ENCODE peak calls at places on chromosomes 4 and X, in nine cellular contexts. N is adrenal gland, H is AG09319, Q is H9, X is cardiac fibroblast, Y is body of pancreas, U is left lung, A is Calu3, C is BE2C. D is an unnamed sample.

GRCh38 chr4:132956951-132957350 is 192.1 kb upstream of the PCDH10 start:
- DNase-seq in N (no peak), H (no peak), Q (no peak), X (no peak), Y (no peak), U (no peak), A (no peak), C (no peak), D (no peak)

GRCh38 chr4:81314897-81315470 is 100.0 kb upstream of the PRKG2 start:
- DNase-seq in N (no peak), H (no peak), Q (no peak), X (peak; percentile 38), Y (no peak), U (no peak), A (no peak), C (no peak), D (no peak)

GRCh38 chrX:25112156-25112555 is 96.4 kb upstream of the ARX start:
- DNase-seq in N (no peak), H (no peak), Q (peak; percentile 35), X (no peak), Y (no peak), U (no peak), A (no peak), C (no peak), D (no peak)

GRCh38 chr4:128600996-128601857 is 208.3 kb upstream of the JADE1 start:
- DNase-seq in N (peak; percentile 92), H (peak; percentile 74), Q (no peak), X (peak; percentile 99), Y (peak; percentile 91), U (peak; percentile 57), A (peak; percentile 61), C (peak; percentile 89), D (no peak)

GRCh38 chrX:101803451-101803850 is 128.4 kb downstream of the ZMAT1 start:
- DNase-seq in N (no peak), H (no peak), Q (no peak), X (peak; percentile 26), Y (no peak), U (no peak), A (no peak), C (no peak), D (no peak)

GRCh38 chr4:108804648-108805273 is 41.9 kb upstream of the ETNPPL start:
- DNase-seq in N (no peak), H (no peak), Q (no peak), X (no peak), Y (no peak), U (no peak), A (no peak), C (no peak), D (no peak)

GRCh38 chrX:7108995-7109634 is 38.4 kb upstream of the STS start:
- DNase-seq in N (no peak), H (no peak), Q (no peak), X (peak; percentile 32), Y (no peak), U (no peak), A (no peak), C (no peak), D (peak; percentile 15)

GRCh38 chr4:56386091-56386490 is 1.2 kb downstream of the AASDH start:
- DNase-seq in N (no peak), H (no peak), Q (no peak), X (no peak), Y (no peak), U (no peak), A (no peak), C (no peak), D (no peak)

GRCh38 chr4:143359794-143360193 is 23.1 kb downstream of the GAB1 start:
- DNase-seq in N (no peak), H (no peak), Q (no peak), X (no peak), Y (no peak), U (no peak), A (no peak), C (no peak), D (no peak)

GRCh38 chrX:124829930-124830329 is 483.6 kb downstream of the SH2D1A start:
- DNase-seq in N (no peak), H (no peak), Q (no peak), X (no peak), Y (no peak), U (no peak), A (no peak), C (no peak), D (no peak)

GRCh38 chr4:146095091-146095690 is 80.3 kb upstream of the LSM6 start:
- DNase-seq in N (peak; percentile 42), H (peak; percentile 25), Q (no peak), X (peak; percentile 84), Y (peak; percentile 30), U (no peak), A (peak; percentile 41), C (peak; percentile 59), D (peak; percentile 47)

GRCh38 chr4:40255722-40256281 is 59.0 kb downstream of the RHOH start:
- DNase-seq in N (no peak), H (peak; percentile 83), Q (no peak), X (peak; percentile 98), Y (no peak), U (no peak), A (peak; percentile 15), C (no peak), D (no peak)

DNA sequence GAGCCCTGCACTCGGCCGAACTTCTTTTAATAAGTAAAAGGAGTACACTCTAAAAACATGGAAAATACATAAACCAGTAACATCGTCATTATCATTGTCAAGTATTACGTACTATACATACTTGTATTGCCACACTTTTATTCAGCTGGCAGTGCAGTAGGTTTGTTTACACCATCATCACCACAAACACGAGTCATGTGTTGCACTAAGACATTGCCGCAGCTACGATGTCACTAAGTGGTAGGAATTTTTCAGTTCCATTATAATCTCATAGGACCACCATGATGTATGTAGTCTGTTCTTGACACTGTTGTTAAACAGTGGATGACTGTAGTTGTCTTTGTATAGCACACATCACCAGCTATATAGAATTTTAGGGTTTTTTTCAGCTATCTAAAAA is 48.0 kb upstream of the TMEM131L start:
- DNase-seq in N (no peak), H (no peak), Q (no peak), X (peak; percentile 38), Y (no peak), U (no peak), A (no peak), C (no peak), D (no peak)
- TF ChIP-seq CTCF in N (no peak), H (no peak), Q (no peak), X (no peak), Y (no peak), U (no peak), A (no peak), C (no peak), D (no peak)

GRCh38 chr4:6887591-6888371 is 21.8 kb upstream of the TBC1D14 start:
- DNase-seq in N (peak; percentile 60), H (no peak), Q (no peak), X (peak; percentile 59), Y (peak; percentile 43), U (no peak), A (no peak), C (no peak), D (no peak)

GRCh38 chr4:6888506-6889071 is 21.0 kb upstream of the TBC1D14 start:
- DNase-seq in N (no peak), H (no peak), Q (no peak), X (no peak), Y (no peak), U (no peak), A (no peak), C (no peak), D (no peak)

GRCh38 chr4:6884341-6884870 is 25.2 kb upstream of the TBC1D14 start:
- DNase-seq in N (no peak), H (no peak), Q (no peak), X (no peak), Y (no peak), U (no peak), A (no peak), C (no peak), D (peak; percentile 46)

GRCh38 chr4:6886886-6887285 is 22.7 kb upstream of the TBC1D14 start:
- DNase-seq in N (peak; percentile 82), H (no peak), Q (no peak), X (no peak), Y (no peak), U (no peak), A (no peak), C (no peak), D (no peak)

GRCh38 chr4:6885953-6886557 is 23.6 kb upstream of the TBC1D14 start:
- DNase-seq in N (peak; percentile 77), H (no peak), Q (no peak), X (peak; percentile 65), Y (peak; percentile 86), U (peak; percentile 75), A (peak; percentile 60), C (no peak), D (no peak)
- TF ChIP-seq CTCF in N (no peak), H (peak; percentile 25), Q (peak; percentile 37), X (peak; percentile 22), Y (peak; percentile 42), U (no peak), A (no peak), C (peak; percentile 21), D (no peak)

DNA sequence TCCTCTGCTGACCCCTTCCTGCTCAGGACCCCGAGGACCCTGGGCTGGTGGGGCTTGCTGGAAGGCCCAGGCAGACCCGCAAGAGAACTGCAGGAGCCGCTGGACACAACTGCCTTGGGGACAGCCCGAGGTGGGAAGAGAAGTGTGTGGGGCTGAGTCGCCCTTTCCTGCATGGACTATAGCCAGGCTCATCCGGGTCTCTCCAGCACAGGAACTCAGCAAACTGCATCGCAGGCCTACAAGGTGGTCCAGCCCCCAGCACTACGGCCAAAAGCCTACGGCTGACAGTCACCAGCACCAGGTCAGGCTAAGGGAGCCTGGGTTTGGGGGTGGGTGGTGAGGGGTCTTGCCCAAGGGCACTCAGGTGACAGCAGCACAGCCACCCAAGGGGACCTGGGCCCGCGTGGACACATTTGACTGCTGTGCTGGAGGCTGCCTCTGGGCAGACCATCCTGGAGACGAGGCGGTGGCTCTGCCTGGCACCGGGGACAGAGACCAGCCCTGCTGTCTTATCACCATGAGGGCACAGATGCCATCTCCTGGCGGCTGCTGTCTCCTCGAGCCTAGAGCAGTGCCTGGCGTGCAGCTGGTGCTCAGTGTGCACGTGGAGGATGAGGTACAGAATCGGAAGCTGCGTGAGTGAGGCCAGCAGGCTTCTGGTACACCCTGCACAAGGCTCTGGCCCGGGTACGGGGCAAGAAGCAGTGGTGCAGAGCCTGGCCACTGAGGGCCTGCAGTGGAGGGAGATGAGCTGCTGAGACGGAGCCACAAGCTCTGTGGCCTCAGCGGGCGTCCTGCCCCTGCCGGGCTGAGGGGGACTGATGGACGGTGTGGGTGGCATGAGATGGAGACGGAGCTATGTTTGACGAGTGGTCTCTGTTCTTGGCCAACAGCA is 15.1 kb downstream of the LRPAP1 start:
- DNase-seq in N (peak; percentile 7), H (no peak), Q (no peak), X (no peak), Y (no peak), U (peak; percentile 24), A (no peak), C (peak; percentile 5), D (no peak)
- TF ChIP-seq CTCF in N (no peak), H (no peak), Q (no peak), X (no peak), Y (no peak), U (no peak), A (no peak), C (no peak), D (no peak)

DNA sequence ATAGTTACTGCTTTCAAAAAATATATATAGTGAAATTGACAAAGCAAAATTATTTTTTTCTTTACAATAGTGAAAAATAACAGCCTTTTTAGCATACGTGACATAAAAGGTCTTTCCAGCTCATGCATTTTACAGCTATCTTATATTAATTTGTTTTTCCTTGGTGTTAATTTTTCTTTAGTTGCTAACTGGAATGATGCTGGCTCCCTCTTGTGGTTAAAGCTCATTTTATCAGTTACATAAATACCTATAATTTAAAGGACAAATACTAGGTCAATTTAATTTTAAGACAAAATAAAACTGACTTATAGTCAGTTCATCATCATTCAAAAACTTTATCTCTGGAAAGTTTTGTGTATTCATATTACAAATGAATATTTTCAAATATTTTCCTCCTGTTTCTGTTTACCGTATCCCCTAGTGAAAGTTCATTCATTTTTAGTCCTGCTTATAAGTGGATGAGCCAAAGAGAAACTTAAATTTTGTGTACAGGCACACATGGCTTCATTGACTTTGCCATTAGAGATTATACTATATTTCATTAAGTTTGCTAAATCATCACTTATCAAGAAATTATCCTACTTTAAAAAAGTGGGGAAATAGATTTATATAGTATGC is 9.9 kb upstream of the ANAPC4 start:
- DNase-seq in N (no peak), H (no peak), Q (no peak), X (peak; percentile 73), Y (no peak), U (no peak), A (no peak), C (no peak), D (no peak)
- TF ChIP-seq CTCF in N (peak; percentile 74), H (peak; percentile 58), Q (peak; percentile 84), X (peak; percentile 49), Y (peak; percentile 63), U (peak; percentile 38), A (no peak), C (peak; percentile 63), D (peak; percentile 81)